ENCODE peak calls at places on chromosomes 7 and 10, in nine cellular contexts. Q is memory B cell; L is A172; B is left lung; S is stimulated activated CD8-positive, alpha-beta memory T cell treated with anti-CD3 and anti-CD28 coated beads, Interleukin-2, amount 100 ng/mL, for 1 hour; J is COR-L47; K is SK-N-SH; R is cardiac fibroblast; X is bronchial epithelial cell. H is an unnamed sample.

GRCh38 chr10:44962870-44963738 is 3.5 kb downstream of the RASSF4 start:
- DNase-seq in X (no peak), R (no peak), B (peak), K (no peak), J (no peak), S (no peak), L (peak), Q (no peak), H (no peak)

GRCh38 chr7:19762631-19763030 is 10.8 kb downstream of the TMEM196 start:
- DNase-seq in S (no peak), X (no peak), Q (no peak), R (peak), J (no peak), K (no peak), B (no peak), L (no peak), H (no peak)

GRCh38 chr10:76721891-76722505 is 915.6 kb downstream of the KCNMA1 start:
- DNase-seq in X (no peak), S (no peak), J (no peak), B (no peak), Q (no peak), L (no peak), K (no peak), R (peak), H (no peak)

GRCh38 chr10:127125331-127125730 is 71.1 kb downstream of the INSYN2A start:
- DNase-seq in X (no peak), K (no peak), S (no peak), L (no peak), R (no peak), J (no peak), Q (no peak), B (no peak), H (no peak)

GRCh38 chr7:137943132-137943551 is 58.7 kb downstream of the CREB3L2 start:
- DNase-seq in R (peak), X (no peak), K (no peak), Q (no peak), B (no peak), S (no peak), L (no peak), J (no peak), H (no peak)

GRCh38 chr10:31340343-31340742 is 21.3 kb downstream of the ZEB1 start:
- DNase-seq in J (no peak), B (no peak), Q (no peak), R (peak), X (no peak), K (no peak), S (no peak), L (no peak), H (no peak)

GRCh38 chr7:20331231-20331880 is 656 bp downstream of the ITGB8 start:
- DNase-seq in R (peak), J (peak), L (peak), K (peak), Q (peak), S (no peak), B (peak), X (no peak), H (no peak)

GRCh38 chr10:67875340-67876238 is 8.9 kb upstream of the SIRT1 start:
- DNase-seq in X (no peak), J (no peak), Q (no peak), S (no peak), L (no peak), R (no peak), B (no peak), K (no peak), H (no peak)

GRCh38 chr7:85405016-85405415 is 218.2 kb upstream of the SEMA3D start:
- DNase-seq in S (no peak), X (peak), R (peak), L (no peak), B (no peak), K (no peak), J (no peak), Q (no peak), H (no peak)

GRCh38 chr10:18238875-18239485 is 98.8 kb downstream of the CACNB2 start:
- DNase-seq in Q (no peak), J (no peak), X (peak), R (peak), S (no peak), L (peak), K (peak), B (no peak), H (no peak)

GRCh38 chr10:131982185-131982756 is 548 bp upstream of the BNIP3 start:
- DNase-seq in B (no peak), X (no peak), K (peak), Q (no peak), L (no peak), J (no peak), R (no peak), S (no peak), H (no peak)

GRCh38 chr7:140611641-140612040 is 29.0 kb downstream of the DENND2A start:
- DNase-seq in K (no peak), R (no peak), J (no peak), S (no peak), X (no peak), L (peak), Q (no peak), B (no peak), H (no peak)

GRCh38 chr10:99732033-99732912 is at the start of the genes COX15 and CUTC:
- DNase-seq in B (peak), Q (peak), J (peak), S (peak), R (peak), L (peak), K (peak), X (peak), H (peak)

GRCh38 chr7:47795631-47796030 is 152.6 kb downstream of the PKD1L1 start:
- DNase-seq in L (peak), S (no peak), X (no peak), R (peak), J (no peak), K (no peak), Q (no peak), B (no peak), H (no peak)

GRCh38 chr7:117186218-117186617 is 136.6 kb downstream of the WNT2 start:
- DNase-seq in L (peak), R (peak), B (no peak), J (no peak), K (no peak), X (no peak), Q (no peak), S (no peak), H (no peak)

GRCh38 chr7:87083865-87084519 is 24.5 kb upstream of the ELAPOR2 start:
- DNase-seq in K (no peak), S (no peak), L (peak), R (peak), J (no peak), Q (no peak), X (peak), B (no peak), H (no peak)

GRCh38 chr10:62732841-62733653 is 71.5 kb upstream of the ADO start:
- DNase-seq in L (peak), B (no peak), X (peak), R (peak), S (peak), K (no peak), J (no peak), Q (peak), H (peak)

GRCh38 chr10:96619803-96620773 is 33.3 kb upstream of the TM9SF3 start:
- DNase-seq in R (peak), S (no peak), B (peak), Q (no peak), L (no peak), X (peak), J (no peak), K (no peak), H (no peak)

GRCh38 chr10:6669269-6669859 is 89.3 kb upstream of the PRKCQ start:
- DNase-seq in K (peak), J (peak), X (peak), Q (no peak), S (no peak), R (peak), B (no peak), L (peak), H (no peak)

GRCh38 chr7:94529516-94529915 is 19.9 kb downstream of the CASD1 start:
- DNase-seq in L (no peak), J (no peak), Q (no peak), X (no peak), K (no peak), B (no peak), S (no peak), R (peak), H (no peak)

GRCh38 chr10:86349474-86349873 is 17.1 kb downstream of the GRID1 start:
- DNase-seq in R (no peak), J (no peak), L (no peak), X (no peak), B (no peak), K (peak), S (no peak), Q (no peak), H (no peak)

GRCh38 chr10:13518076-13518692 is 10.6 kb downstream of the BEND7 start:
- DNase-seq in Q (no peak), X (no peak), B (no peak), K (no peak), L (no peak), J (peak), S (no peak), R (peak), H (no peak)

GRCh38 chr7:15556706-15557105 is 5.1 kb downstream of the AGMO start:
- DNase-seq in L (no peak), B (no peak), X (peak), R (peak), Q (no peak), J (no peak), K (no peak), S (no peak), H (no peak)

GRCh38 chr7:2711895-2712675 is 24.1 kb downstream of the AMZ1 start:
- DNase-seq in S (no peak), L (no peak), B (no peak), Q (no peak), R (no peak), X (no peak), J (no peak), K (no peak), H (no peak)

GRCh38 chr7:79376297-79377025 is 77.0 kb downstream of the MAGI2 start:
- DNase-seq in B (no peak), S (no peak), R (peak), L (no peak), K (no peak), Q (no peak), J (no peak), X (no peak), H (no peak)

GRCh38 chr7:121428857-121429489 is 32.9 kb upstream of the FAM3C start:
- DNase-seq in Q (no peak), X (peak), R (peak), B (no peak), J (no peak), S (no peak), L (no peak), K (no peak), H (no peak)

GRCh38 chr7:95628831-95629439 is 32.6 kb upstream of the PDK4 start:
- DNase-seq in X (no peak), S (no peak), B (no peak), K (no peak), L (no peak), Q (no peak), J (peak), R (peak), H (no peak)

GRCh38 chr7:55174456-55174855 is 155.6 kb downstream of the EGFR start:
- DNase-seq in X (no peak), B (no peak), Q (no peak), R (no peak), K (no peak), S (no peak), L (no peak), J (no peak), H (no peak)

GRCh38 chr7:101094376-101094775 is 9.1 kb downstream of the TRIM56 start:
- DNase-seq in R (no peak), L (no peak), S (no peak), J (no peak), K (peak), Q (no peak), X (no peak), B (no peak), H (no peak)

GRCh38 chr10:6068422-6068821 is 6.3 kb upstream of the IL2RA start:
- DNase-seq in X (no peak), Q (no peak), J (no peak), S (no peak), B (peak), K (no peak), R (no peak), L (no peak), H (peak)

GRCh38 chr10:71725998-71726672 is 6.6 kb upstream of the C10orf105 start:
- DNase-seq in J (no peak), K (peak), X (peak), B (no peak), R (peak), L (no peak), S (peak), Q (no peak), H (peak)

GRCh38 chr10:97101166-97101940 is 84.4 kb downstream of the SLIT1 start:
- DNase-seq in J (no peak), X (no peak), K (no peak), R (no peak), S (no peak), L (no peak), Q (no peak), B (no peak), H (no peak)

GRCh38 chr10:104300002-104300735 is 31.2 kb downstream of the GSTO2 start:
- DNase-seq in J (no peak), X (peak), L (peak), K (no peak), S (no peak), R (peak), Q (no peak), B (no peak), H (no peak)

GRCh38 chr10:61877882-61878281 is 23.6 kb upstream of the ARID5B start:
- DNase-seq in L (no peak), S (no peak), J (no peak), B (no peak), X (no peak), K (no peak), R (no peak), Q (no peak), H (no peak)

GRCh38 chr10:62545667-62546066 is 171.5 kb downstream of the ZNF365 start:
- DNase-seq in L (no peak), R (peak), K (no peak), J (no peak), B (no peak), S (no peak), Q (no peak), X (no peak), H (no peak)

GRCh38 chr10:121098231-121098630 is 247.1 kb downstream of the WDR11 start:
- DNase-seq in L (no peak), S (no peak), R (no peak), J (no peak), B (no peak), X (no peak), Q (no peak), K (no peak), H (no peak)

GRCh38 chr10:127193125-127193524 is 3.3 kb downstream of the INSYN2A start:
- DNase-seq in Q (no peak), B (no peak), L (peak), S (no peak), R (peak), J (no peak), X (no peak), K (no peak), H (no peak)

GRCh38 chr10:101759354-101760247 is 16.3 kb downstream of the FGF8 start:
- DNase-seq in K (peak), L (no peak), B (no peak), J (no peak), R (no peak), S (no peak), X (no peak), Q (no peak), H (no peak)

H was measured in CD4-positive, alpha-beta memory T cell.